ENCODE peak calls at places on chromosomes 5 and 9, in six cellular contexts. B is IMR-90, J is H9, X is neuronal stem cell, N is mesenchymal stem cell, K is H1. C is an unnamed sample.

GRCh38 chr5:58085800-58086199 is 374.1 kb downstream of the PLK2 start:
- DNase-seq in B (peak), J (no peak), X (no peak), N (no peak), K (no peak), C (no peak)

GRCh38 chr9:111056554-111056953 is 18.3 kb upstream of the LPAR1 start:
- DNase-seq in B (peak), J (no peak), X (no peak), N (no peak), K (no peak), C (no peak)

GRCh38 chr5:73901045-73901444 is 275.0 kb downstream of the ARHGEF28 start:
- DNase-seq in B (peak), J (no peak), X (no peak), N (peak), K (no peak), C (peak)

GRCh38 chr9:99184427-99185327 is 37.1 kb downstream of the ALG2 start:
- DNase-seq in B (peak), J (peak), X (peak), N (peak), K (peak), C (peak)

GRCh38 chr5:38765461-38765861 is 80.4 kb upstream of the OSMR start:
- DNase-seq in B (peak), J (no peak), X (no peak), N (no peak), K (no peak), C (no peak)

GRCh38 chr5:146494656-146495055 is 21.3 kb downstream of the GPR151 start:
- DNase-seq in B (no peak), J (no peak), X (no peak), N (no peak), K (no peak), C (no peak)

GRCh38 chr9:65411901-65412300 is 126.9 kb upstream of the FOXD4L5 start:
- DNase-seq in B (no peak), J (no peak), X (no peak), N (no peak), K (no peak), C (no peak)

GRCh38 chr5:137101544-137101943 is 397.6 kb downstream of the SPOCK1 start:
- DNase-seq in B (peak), J (no peak), X (no peak), N (no peak), K (no peak), C (no peak)

GRCh38 chr9:90642570-90643539 is at the start of gene DIRAS2:
- DNase-seq in B (peak), J (peak), X (peak), N (peak), K (peak), C (peak)

GRCh38 chr5:80591352-80591751 is 21.3 kb upstream of the ANKRD34B start:
- DNase-seq in B (no peak), J (no peak), X (no peak), N (no peak), K (no peak), C (no peak)

GRCh38 chr5:142660196-142660595 is 25.7 kb downstream of the FGF1 start:
- DNase-seq in B (no peak), J (no peak), X (no peak), N (no peak), K (no peak), C (no peak)

GRCh38 chr5:103918668-103919367 is 356.2 kb upstream of the NUDT12 start:
- DNase-seq in B (peak), J (no peak), X (peak), N (peak), K (no peak), C (peak)

GRCh38 chr5:388266-389196 is 54.4 kb upstream of the EXOC3 start:
- DNase-seq in B (no peak), J (no peak), X (no peak), N (no peak), K (no peak), C (no peak)

GRCh38 chr9:87546704-87547103 is 49.0 kb downstream of the DAPK1 start:
- DNase-seq in B (no peak), J (no peak), X (no peak), N (no peak), K (no peak), C (no peak)

GRCh38 chr9:115882911-115883310 is 270.7 kb upstream of the PAPPA start:
- DNase-seq in B (peak), J (no peak), X (no peak), N (peak), K (no peak), C (peak)

GRCh38 chr5:84290673-84291072 is 94.0 kb downstream of the EDIL3 start:
- DNase-seq in B (no peak), J (no peak), X (no peak), N (no peak), K (no peak), C (no peak)

GRCh38 chr9:82271099-82271498 is 282.5 kb downstream of the SPATA31D1 start:
- DNase-seq in B (peak), J (no peak), X (no peak), N (peak), K (no peak), C (no peak)

GRCh38 chr5:1743769-1744085 is 55.9 kb downstream of the MRPL36 start:
- DNase-seq in B (no peak), J (peak), X (no peak), N (no peak), K (peak), C (no peak)

GRCh38 chr9:76595645-76596044 is 136.7 kb downstream of the GCNT1 start:
- DNase-seq in B (no peak), J (no peak), X (no peak), N (no peak), K (no peak), C (no peak)

GRCh38 chr5:170357853-170358497 is 31.2 kb downstream of the KCNMB1 start:
- DNase-seq in B (no peak), J (no peak), X (no peak), N (no peak), K (no peak), C (no peak)

GRCh38 chr9:101626295-101626694 is 31.5 kb upstream of the PPP3R2 start:
- DNase-seq in B (no peak), J (no peak), X (no peak), N (no peak), K (no peak), C (no peak)

GRCh38 chr5:139642891-139643871 is 5.0 kb upstream of the CXXC5 start:
- DNase-seq in B (no peak), J (peak), X (no peak), N (no peak), K (peak), C (no peak)

GRCh38 chr5:150140830-150141229 is 14.8 kb downstream of the PDGFRB start:
- DNase-seq in B (peak), J (no peak), X (no peak), N (peak), K (no peak), C (no peak)

GRCh38 chr5:69213513-69214215 is 21.0 kb upstream of the CDK7 start:
- DNase-seq in B (peak), J (no peak), X (no peak), N (peak), K (no peak), C (no peak)

GRCh38 chr5:39437469-39437868 is 12.7 kb upstream of the DAB2 start:
- DNase-seq in B (no peak), J (no peak), X (no peak), N (no peak), K (no peak), C (peak)

GRCh38 chr9:68861436-68861835 is 152.5 kb downstream of the PRKACG start:
- DNase-seq in B (no peak), J (no peak), X (no peak), N (no peak), K (no peak), C (no peak)
- H2BK15ac ChIP-seq in B (no peak), J (no peak), X (no peak), N (no peak), K (peak), C (peak)

DNA sequence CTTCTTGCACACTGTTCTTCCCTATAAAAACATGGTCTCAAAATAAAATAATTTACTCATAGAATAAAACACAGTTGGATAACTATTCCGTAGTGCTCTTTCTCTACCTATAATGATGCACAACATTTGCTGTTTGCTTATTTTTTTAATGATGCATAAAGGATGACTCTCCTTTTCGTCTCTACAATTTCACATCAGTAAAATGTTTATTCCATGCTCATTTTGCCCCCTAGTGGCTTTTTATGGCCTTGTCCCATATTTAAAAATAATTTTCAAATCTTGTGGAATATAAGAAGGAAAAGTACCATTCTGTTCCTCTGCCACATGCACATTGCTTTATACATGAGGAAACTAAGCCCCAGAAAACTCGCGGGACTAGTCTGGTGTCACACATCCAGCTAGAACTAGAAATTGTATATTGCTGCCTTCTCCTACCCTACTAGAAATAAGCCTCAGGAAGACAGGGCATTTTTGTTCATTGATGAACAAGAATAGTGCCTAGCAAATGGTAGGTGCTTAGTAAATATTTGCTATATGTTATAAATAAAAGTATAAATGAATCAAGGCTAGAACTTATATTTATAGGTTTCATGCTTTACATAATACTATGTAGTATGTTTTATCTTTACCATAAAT is 12.7 kb downstream of the KCTD16 start:
- DNase-seq in B (peak), J (no peak), X (no peak), N (peak), K (no peak), C (no peak)
- H2BK15ac ChIP-seq in B (peak), J (no peak), X (no peak), N (no peak), K (no peak), C (no peak)

DNA sequence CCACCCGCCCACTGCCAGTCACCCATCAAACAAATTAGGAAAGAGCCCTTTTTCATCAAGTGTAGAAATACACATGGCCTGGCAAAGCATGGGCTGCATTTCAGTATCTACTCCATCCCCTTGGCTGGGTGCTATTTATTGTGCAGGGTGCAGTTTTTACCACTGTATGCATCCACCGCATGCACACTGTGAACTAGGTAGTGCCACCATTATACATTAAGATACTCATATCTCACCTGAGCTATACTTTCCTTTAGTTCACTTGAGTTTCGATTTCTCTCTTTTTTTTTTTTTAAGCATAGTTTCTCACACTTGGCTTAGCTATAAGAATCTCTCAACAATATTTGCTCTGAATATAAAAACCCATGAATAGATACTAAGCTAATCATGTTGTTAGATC is 49.4 kb downstream of the JMY start:
- DNase-seq in B (no peak), J (no peak), X (no peak), N (no peak), K (no peak), C (no peak)
- H2BK15ac ChIP-seq in B (no peak), J (no peak), X (no peak), N (no peak), K (no peak), C (no peak)

GRCh38 chr5:15592728-15593127 is 92.7 kb downstream of the FBXL7 start:
- DNase-seq in B (no peak), J (no peak), X (no peak), N (no peak), K (no peak), C (no peak)
- H2BK15ac ChIP-seq in B (no peak), J (no peak), X (no peak), N (no peak), K (no peak), C (no peak)

DNA sequence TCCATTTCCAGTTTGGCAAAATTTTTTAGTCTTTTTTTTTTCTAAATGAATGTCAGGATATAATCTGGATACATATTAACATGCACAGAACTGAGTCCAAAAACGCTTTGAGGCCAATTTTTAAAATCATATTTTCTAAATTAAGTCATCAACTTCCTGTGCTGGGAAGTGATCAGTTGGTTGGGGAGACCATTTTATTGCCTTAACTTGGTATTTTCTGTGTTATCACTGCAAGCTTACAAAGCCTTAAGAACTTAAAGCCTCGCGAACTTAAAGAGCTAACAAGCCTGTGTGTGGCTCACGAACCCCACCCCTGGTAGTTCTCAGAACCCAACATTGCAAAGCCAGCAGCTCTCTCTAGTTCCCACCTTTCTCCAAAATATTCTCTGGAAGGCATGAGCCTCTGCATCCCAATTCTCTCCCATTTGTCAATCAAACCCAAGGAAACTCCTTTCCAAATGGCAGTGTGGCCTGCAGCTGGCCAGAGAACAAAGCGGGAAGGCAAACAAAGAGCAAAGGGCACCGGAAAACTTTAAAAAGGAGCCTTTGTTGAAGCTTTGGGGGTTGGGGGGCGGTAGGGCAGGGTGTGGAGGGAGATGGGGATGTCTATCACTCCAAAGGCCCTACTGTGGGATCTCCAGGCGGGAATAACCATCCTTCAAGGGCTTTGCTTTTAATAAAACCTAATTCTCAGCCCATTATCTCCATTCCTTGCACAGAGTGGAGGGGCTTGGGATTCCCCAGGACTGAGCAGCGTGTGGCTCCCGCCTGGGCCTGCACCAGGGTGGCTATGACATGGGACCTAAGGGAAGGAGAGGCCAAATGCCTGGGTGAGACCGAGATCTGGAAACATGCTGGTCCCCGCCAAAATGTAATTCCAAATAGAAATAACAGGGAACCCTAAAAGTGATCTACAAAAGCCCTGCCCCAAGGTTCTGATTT is 65.0 kb downstream of the ROR2 start:
- DNase-seq in B (peak), J (peak), X (peak), N (no peak), K (peak), C (peak)
- H2BK15ac ChIP-seq in B (peak), J (no peak), X (no peak), N (no peak), K (no peak), C (no peak)

DNA sequence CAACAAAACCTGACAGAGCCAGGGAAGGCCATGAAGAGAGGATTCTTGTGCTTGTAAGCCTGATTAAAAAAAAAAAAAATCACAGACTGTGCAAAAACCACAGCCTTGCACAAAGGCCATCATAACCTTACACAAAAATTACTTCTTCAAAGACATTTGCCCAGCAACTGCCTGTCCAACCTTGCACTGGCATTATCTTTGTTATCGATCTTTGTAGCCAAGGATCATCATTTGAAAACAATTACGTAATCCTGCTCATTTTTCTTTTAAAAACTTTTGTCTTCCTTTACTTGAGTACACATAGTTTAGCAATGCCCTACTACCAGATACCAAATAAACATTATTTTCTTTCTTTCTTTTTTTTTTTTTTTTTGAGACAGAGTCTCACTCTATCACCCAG is 125.1 kb downstream of the TEX10 start:
- DNase-seq in B (no peak), J (no peak), X (no peak), N (no peak), K (no peak), C (no peak)
- H2BK15ac ChIP-seq in B (no peak), J (no peak), X (no peak), N (no peak), K (no peak), C (no peak)

GRCh38 chr9:96088510-96088909 is 213.0 kb downstream of the ERCC6L2 start:
- DNase-seq in B (no peak), J (no peak), X (no peak), N (no peak), K (no peak), C (no peak)
- H2BK15ac ChIP-seq in B (no peak), J (no peak), X (no peak), N (no peak), K (no peak), C (no peak)

DNA sequence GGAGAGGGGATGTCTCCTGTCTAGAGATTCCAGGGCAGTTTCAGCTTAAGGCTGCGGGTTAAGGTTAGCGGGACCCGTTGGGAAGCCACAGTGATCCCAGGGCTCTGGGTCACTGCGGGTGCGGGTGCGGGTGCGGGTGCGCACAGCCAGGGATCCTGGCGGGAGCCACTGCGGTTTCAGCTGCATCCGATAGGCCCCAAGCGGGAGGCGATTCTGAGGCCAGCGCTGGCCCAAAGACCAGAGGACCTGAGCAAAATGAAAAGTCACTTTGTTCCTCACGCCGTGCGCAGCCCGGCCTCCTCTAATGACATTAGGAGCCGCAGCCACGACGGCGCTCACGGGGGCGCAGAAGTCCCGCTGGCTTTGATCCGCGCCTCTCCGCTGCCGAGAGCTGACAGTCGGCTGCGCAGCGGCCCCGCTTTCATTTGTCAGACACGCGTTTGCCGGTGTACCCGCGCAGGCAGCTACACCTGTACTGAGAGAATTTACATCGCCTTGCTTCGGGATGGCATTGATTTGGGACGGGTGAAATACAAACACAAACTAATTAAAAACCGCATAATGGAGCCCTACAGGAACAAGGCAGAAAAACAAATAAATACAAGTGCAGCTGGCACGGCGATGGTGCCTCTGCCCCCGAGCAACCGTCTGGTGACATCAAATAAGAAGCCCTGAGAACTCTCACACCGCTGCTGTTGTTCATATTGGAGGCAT is 5.2 kb upstream of the IRX1 start:
- DNase-seq in B (no peak), J (peak), X (no peak), N (no peak), K (peak), C (no peak)
- H2BK15ac ChIP-seq in B (no peak), J (no peak), X (no peak), N (no peak), K (no peak), C (no peak)

GRCh38 chr5:36047375-36048160 is 19.1 kb downstream of the UGT3A2 start:
- DNase-seq in B (no peak), J (no peak), X (no peak), N (no peak), K (no peak), C (no peak)
- H2BK15ac ChIP-seq in B (no peak), J (no peak), X (no peak), N (no peak), K (no peak), C (no peak)

DNA sequence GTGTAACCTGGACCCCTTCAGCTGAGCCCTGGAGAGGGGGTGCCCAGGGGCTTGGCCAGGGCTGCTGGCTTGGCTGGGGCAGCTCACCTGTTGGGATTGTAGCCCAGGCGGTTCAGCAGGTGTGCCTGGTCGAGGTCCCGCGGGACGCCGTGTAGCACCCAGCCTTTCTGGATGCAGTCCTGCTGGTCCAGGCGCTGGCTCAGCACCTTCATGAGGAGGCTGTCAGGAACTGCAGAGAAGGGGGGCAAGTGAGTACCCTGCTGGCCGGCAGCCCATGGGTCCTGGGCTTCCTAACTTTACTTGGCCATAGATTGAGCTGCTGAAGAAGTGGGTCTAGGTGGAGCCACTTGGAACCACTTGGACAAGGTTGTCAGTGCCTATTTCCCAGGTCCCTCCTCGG is 85.5 kb downstream of the AK8 start:
- DNase-seq in B (no peak), J (no peak), X (no peak), N (no peak), K (no peak), C (no peak)
- H2BK15ac ChIP-seq in B (no peak), J (no peak), X (no peak), N (no peak), K (no peak), C (no peak)

C was measured in mesendoderm.